ENCODE peak calls at places on chromosomes 4 and X, in nine cellular contexts. M is lower lobe of right lung; H is GM20000; Z is ovary; C is HFFc6; Y is CD4-positive, alpha-beta T cell; L is CD8-positive, alpha-beta T cell; I is sigmoid colon; E is K562. U is an unnamed sample.

GRCh38 chr4:81421346-81422218 is 50.1 kb downstream of the RASGEF1B start:
- DNase-seq in H (peak; percentile 73), C (no peak), I (no peak), L (no peak), Y (no peak), M (no peak), E (peak; percentile 79), Z (no peak), U (no peak)

GRCh38 chr4:170025523-170026252 is 507 bp downstream of the MFAP3L start:
- DNase-seq in L (no peak), Y (no peak), C (no peak), Z (no peak), I (peak; percentile 72), E (no peak), H (no peak), M (peak; percentile 54), U (no peak)

GRCh38 chr4:123671633-123672404 is 275.2 kb downstream of the SPRY1 start:
- DNase-seq in Z (no peak), M (no peak), H (peak; percentile 36), Y (no peak), I (no peak), E (no peak), C (no peak), L (no peak), U (no peak)

GRCh38 chr4:102574317-102574716 is 73.2 kb downstream of the NFKB1 start:
- DNase-seq in E (no peak), Y (no peak), M (no peak), C (no peak), H (no peak), Z (no peak), L (no peak), I (no peak), U (no peak)

GRCh38 chr4:41141910-41142309 is 72.4 kb downstream of the APBB2 start:
- DNase-seq in H (no peak), C (peak; percentile 91), E (no peak), L (no peak), Y (no peak), M (no peak), Z (no peak), I (no peak), U (no peak)

GRCh38 chr4:83757121-83757621 is 221.3 kb downstream of the GPAT3 start:
- DNase-seq in E (peak; percentile 17), I (no peak), M (no peak), Y (no peak), C (no peak), L (no peak), Z (no peak), H (no peak), U (no peak)

GRCh38 chr4:107125496-107125895 is 89.4 kb upstream of the DKK2 start:
- DNase-seq in C (peak; percentile 22), Y (no peak), Z (no peak), E (no peak), H (no peak), I (no peak), M (no peak), L (no peak), U (no peak)

GRCh38 chr4:93828332-93828829 is at the start of gene ATOH1:
- DNase-seq in Z (no peak), M (peak; percentile 44), Y (no peak), C (no peak), H (no peak), I (no peak), L (no peak), E (no peak), U (no peak)

DNA sequence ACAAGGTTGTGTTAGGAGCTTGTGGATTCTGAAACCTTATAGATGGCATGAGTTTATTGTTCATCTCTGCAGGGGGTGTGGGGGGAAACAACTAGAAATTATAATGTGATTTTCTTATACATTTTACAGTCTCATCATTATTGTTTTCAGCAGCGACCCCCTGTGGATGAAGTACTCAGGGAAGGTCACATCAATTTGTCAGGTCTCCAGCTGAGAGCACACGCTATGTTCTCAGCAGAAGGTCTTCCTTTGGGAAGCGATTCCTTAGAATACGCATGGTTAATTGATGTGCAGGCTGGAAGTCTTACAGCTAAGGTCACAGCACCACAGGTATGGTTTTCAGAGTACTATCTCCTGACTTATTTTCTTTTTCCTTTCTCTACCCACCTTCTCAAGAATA is 72.2 kb downstream of the BLTP1 start:
- DNase-seq in H (no peak), E (peak; percentile 8), M (no peak), L (no peak), I (no peak), Y (no peak), C (no peak), Z (no peak), U (no peak)
- TF ChIP-seq CTCF in H (no peak), E (peak; percentile 37), M (no peak), L (no peak), I (no peak), Y (no peak), C (peak; percentile 67), Z (no peak), U (peak; percentile 35)

GRCh38 chrX:151505796-151506195 is 57.7 kb upstream of the PASD1 start:
- DNase-seq in Y (no peak), H (peak; percentile 4), M (no peak), I (no peak), C (no peak), Z (no peak), E (peak; percentile 16), L (no peak), U (no peak)
- TF ChIP-seq CTCF in Y (no peak), H (peak; percentile 33), M (peak; percentile 23), I (no peak), C (peak; percentile 20), Z (no peak), E (peak; percentile 57), L (no peak), U (peak; percentile 40)

GRCh38 chrX:13472975-13473665 is 96.3 kb upstream of the EGFL6 start:
- DNase-seq in M (no peak), L (no peak), E (no peak), Z (no peak), C (no peak), H (no peak), I (no peak), Y (no peak), U (no peak)
- TF ChIP-seq CTCF in M (no peak), L (no peak), E (peak; percentile 35), Z (no peak), C (no peak), H (no peak), I (no peak), Y (no peak), U (no peak)

DNA sequence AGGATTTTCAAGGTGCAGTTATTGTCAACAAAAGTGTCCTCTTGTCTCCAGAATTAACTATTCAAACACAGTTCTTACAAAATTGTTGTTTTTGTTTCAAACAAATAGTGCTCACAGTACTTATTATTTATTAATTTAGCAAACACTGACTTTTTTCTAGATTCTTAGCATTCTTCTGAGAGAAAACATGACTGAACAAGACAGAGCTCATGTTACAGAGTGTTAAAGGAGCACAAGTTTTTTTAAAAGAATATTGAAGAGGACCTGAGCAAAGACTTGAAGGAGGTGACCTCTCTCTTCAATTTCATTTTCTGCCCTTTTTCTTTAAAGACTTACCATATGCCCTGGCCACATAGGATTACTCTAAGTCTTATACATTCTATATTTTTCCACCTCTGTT is 2220.3 kb upstream of the AGA start:
- DNase-seq in Z (no peak), M (no peak), L (no peak), E (no peak), C (no peak), H (no peak), I (no peak), Y (no peak), U (no peak)
- TF ChIP-seq CTCF in Z (no peak), M (no peak), L (no peak), E (no peak), C (no peak), H (no peak), I (no peak), Y (no peak), U (no peak)

GRCh38 chr4:56941403-56941802 is 33.7 kb downstream of the REST start:
- DNase-seq in Z (no peak), E (no peak), L (no peak), Y (no peak), M (no peak), I (no peak), H (no peak), C (no peak), U (no peak)
- TF ChIP-seq CTCF in Z (no peak), E (no peak), L (no peak), Y (no peak), M (no peak), I (no peak), H (no peak), C (no peak), U (no peak)

DNA sequence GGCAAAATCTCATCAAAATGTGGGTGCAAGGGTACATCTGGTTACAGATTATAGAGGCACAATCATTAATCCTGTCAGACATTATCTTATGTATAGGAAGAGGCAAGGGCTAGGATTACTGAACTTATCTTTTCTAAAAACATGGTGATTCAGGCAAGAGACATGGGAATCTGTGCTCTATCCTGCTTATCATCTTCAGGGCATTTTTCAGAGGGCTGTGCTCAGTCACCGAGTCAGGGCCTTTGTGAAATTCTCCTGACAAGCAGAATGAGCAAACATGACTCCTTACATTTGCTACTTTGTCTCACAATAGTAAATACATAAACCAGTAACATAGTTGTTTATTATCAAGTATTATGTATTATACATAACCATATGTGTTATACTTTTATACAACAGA is 84.2 kb upstream of the KCTD8 start:
- DNase-seq in I (no peak), E (no peak), M (no peak), Z (no peak), L (no peak), H (no peak), C (no peak), Y (no peak), U (no peak)
- TF ChIP-seq CTCF in I (no peak), E (no peak), M (no peak), Z (no peak), L (no peak), H (no peak), C (no peak), Y (no peak), U (no peak)